ENCODE peak calls at places on chromosomes 6 and 20, in eight cellular contexts. W, S, P, C, T, Y, V and I are unnamed samples.

GRCh38 chr6:27188206-27188884 is 59.2 kb upstream of the PRSS16 start:
- DNase-seq in W (peak), T (peak), C (peak), P (peak), V (peak), S (peak), Y (peak), I (peak)

GRCh38 chr6:15400572-15401004 is 154.7 kb downstream of the JARID2 start:
- DNase-seq in P (peak), Y (peak), C (peak), T (peak), V (peak), W (peak), S (peak), I (peak)

GRCh38 chr20:55057779-55058415 is 582.5 kb downstream of the DOK5 start:
- DNase-seq in T (no peak), S (no peak), Y (no peak), C (no peak), V (no peak), W (no peak), P (peak), I (no peak)

GRCh38 chr6:158040051-158040803 is 58.6 kb downstream of the SYNJ2 start:
- DNase-seq in W (peak), C (peak), S (peak), T (no peak), V (peak), P (no peak), Y (peak), I (peak)

GRCh38 chr6:38346291-38347079 is 293.2 kb downstream of the BTBD9 start:
- DNase-seq in P (no peak), C (no peak), T (no peak), W (no peak), Y (no peak), S (no peak), V (no peak), I (no peak)

GRCh38 chr6:20319520-20320357 is 81.9 kb upstream of the E2F3 start:
- DNase-seq in S (no peak), W (no peak), Y (no peak), T (peak), C (peak), V (peak), P (peak), I (peak)

GRCh38 chr6:46251583-46252339 is 81.0 kb upstream of the ENPP5 start:
- DNase-seq in P (no peak), S (no peak), Y (no peak), T (no peak), W (no peak), C (no peak), V (no peak), I (no peak)

GRCh38 chr20:48676795-48677447 is 150.9 kb downstream of the PREX1 start:
- DNase-seq in T (no peak), C (no peak), P (no peak), S (no peak), V (no peak), W (no peak), Y (no peak), I (no peak)

GRCh38 chr6:40799296-40800020 is 212.3 kb upstream of the LRFN2 start:
- DNase-seq in C (no peak), W (no peak), V (no peak), T (no peak), Y (no peak), S (no peak), P (no peak), I (no peak)

GRCh38 chr6:4405609-4406212 is 270.3 kb upstream of the ECI2 start:
- DNase-seq in P (no peak), W (no peak), V (no peak), Y (no peak), S (no peak), T (no peak), C (no peak), I (no peak)

GRCh38 chr6:53201270-53201669 is 52.6 kb upstream of the GCM1 start:
- DNase-seq in P (no peak), S (no peak), W (no peak), V (no peak), Y (no peak), C (no peak), T (no peak), I (no peak)

GRCh38 chr6:39083111-39083702 is 31.8 kb downstream of the SAYSD1 start:
- DNase-seq in V (no peak), S (no peak), Y (no peak), P (no peak), W (no peak), C (no peak), T (no peak), I (no peak)

GRCh38 chr6:10398439-10399218 is 16.2 kb downstream of the TFAP2A start:
- DNase-seq in S (no peak), C (no peak), P (no peak), T (no peak), Y (no peak), W (no peak), V (no peak), I (no peak)

DNA sequence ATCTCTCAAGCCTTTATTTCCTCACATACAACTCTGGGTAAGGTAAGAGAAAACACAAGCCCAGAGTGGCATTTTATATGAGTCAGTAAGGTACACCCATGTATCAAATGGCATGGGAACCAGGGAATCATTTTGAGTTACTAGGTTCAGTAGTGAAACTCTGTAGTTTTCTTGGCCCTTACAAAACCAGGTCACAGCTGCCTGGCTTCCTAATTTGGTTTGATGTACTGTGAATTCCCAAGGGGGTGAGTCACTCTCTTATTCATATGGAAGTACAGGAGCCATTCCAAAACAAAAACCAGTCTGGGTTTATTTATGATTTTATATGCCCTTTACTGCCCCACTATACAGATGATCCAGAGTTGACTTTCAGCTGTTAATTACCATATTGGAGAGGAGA is 70.7 kb downstream of the PDE7B start:
- DNase-seq in Y (no peak), S (peak), T (no peak), V (peak), P (no peak), C (peak), W (no peak), I (no peak)
- TF ChIP-seq POLR2A in Y (no peak), S (no peak), T (no peak), V (no peak), P (no peak), C (no peak), W (no peak), I (no peak)

DNA sequence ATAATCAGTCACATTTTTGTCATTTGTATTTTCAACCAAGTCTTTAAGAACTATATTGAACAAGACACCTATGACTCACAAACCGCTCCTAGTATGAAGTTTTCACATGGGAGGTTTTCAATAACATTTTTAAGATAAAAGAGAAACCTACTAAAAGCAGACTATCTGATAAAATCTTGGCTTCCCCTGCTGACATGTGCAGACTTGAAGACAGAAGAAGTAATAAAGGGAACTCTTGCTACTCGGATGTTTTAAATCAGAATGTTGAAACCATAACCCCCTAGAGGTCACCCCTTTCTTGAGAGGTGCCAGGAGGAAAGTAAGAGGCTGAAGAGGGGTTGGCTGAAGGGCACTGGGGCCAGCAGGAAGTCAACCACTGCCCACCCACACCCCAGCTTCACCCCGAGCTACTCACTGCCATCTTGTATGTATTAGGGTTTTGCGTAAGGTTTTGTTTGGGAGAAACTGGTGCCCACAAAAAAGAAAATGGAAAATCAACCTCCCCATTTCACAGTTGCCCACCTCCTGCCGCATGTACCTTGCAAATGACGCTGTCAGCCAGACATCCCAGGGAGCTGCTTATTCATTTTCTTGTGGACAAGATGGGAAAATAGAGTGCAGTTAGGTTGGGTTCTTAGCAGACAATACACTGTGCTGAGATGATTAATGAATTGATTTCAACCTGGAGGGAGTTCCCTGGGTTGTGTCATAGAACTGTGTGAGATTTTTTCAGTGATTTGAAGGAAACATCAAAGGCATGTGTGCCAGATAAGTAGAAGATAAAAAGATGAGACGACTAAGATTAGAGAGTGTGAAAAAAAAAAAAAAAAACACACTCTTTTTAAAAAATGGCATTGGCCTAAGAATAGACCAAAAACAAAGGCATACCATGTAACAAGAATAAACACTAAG is 83.2 kb upstream of the TAB2 start:
- DNase-seq in V (no peak), T (no peak), P (no peak), S (no peak), Y (peak), C (peak), W (no peak), I (no peak)
- TF ChIP-seq CTCF in V (no peak), T (no peak), P (no peak), S (no peak), Y (no peak), C (no peak), W (no peak), I (no peak)

GRCh38 chr20:35171753-35172433 is at the start of gene PROCR:
- DNase-seq in S (peak), C (peak), Y (peak), T (peak), V (peak), P (peak), W (peak), I (peak)

GRCh38 chr20:35173576-35174192 is 1.8 kb downstream of the PROCR start:
- DNase-seq in P (no peak), V (no peak), S (peak), T (no peak), C (no peak), Y (no peak), W (no peak), I (no peak)

GRCh38 chr20:35176132-35176531 is 4.3 kb downstream of the PROCR start:
- DNase-seq in W (no peak), T (no peak), S (no peak), P (no peak), C (no peak), V (no peak), Y (no peak), I (no peak)

GRCh38 chr20:35172434-35172806 is 548 bp downstream of the PROCR start:
- DNase-seq in P (no peak), V (no peak), W (no peak), C (no peak), T (no peak), S (no peak), Y (no peak), I (no peak)

GRCh38 chr20:35174458-35175216 is 2.8 kb downstream of the PROCR start:
- DNase-seq in V (peak), S (no peak), T (peak), Y (no peak), P (peak), W (peak), C (no peak), I (peak)
- TF ChIP-seq POLR2A in V (no peak), S (no peak), T (peak), Y (no peak), P (no peak), W (no peak), C (no peak), I (no peak)

DNA sequence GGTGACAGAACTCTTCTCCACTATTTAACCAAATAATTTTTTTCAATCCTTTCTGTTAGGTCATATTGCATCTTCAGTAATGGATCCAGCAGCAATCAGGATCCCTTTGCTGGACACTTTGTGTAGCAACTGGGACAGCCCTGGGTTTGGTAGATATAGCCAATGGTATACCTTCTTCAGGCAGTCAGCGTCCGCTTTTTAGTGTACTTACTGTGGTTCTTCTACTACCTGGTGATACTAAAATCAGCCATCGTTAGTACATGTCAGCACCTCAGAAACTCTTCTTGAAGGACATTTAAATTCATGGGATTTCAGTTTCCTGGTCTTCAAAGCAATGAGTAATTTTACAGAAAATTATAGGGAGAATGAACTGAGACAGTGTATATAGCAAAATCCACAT is 93.5 kb downstream of the ADGRG6 start:
- DNase-seq in P (no peak), Y (no peak), V (no peak), C (no peak), T (no peak), S (no peak), W (no peak), I (no peak)
- TF ChIP-seq CTCF in P (no peak), Y (no peak), V (no peak), C (no peak), T (no peak), S (no peak), W (no peak), I (no peak)

GRCh38 chr6:26157150-26157837 is 70.1 kb downstream of the HFE start:
- DNase-seq in V (peak), S (no peak), W (peak), T (peak), Y (peak), C (peak), P (peak), I (peak)
- TF ChIP-seq POLR2A in V (no peak), S (no peak), W (peak), T (no peak), Y (peak), C (peak), P (no peak), I (peak)

GRCh38 chr20:52812231-52812847 is 159.8 kb upstream of the TSHZ2 start:
- DNase-seq in C (peak), S (no peak), T (no peak), V (peak), W (no peak), P (no peak), Y (no peak), I (no peak)
- TF ChIP-seq CTCF in C (peak), S (no peak), T (no peak), V (no peak), W (no peak), P (no peak), Y (no peak), I (no peak)

DNA sequence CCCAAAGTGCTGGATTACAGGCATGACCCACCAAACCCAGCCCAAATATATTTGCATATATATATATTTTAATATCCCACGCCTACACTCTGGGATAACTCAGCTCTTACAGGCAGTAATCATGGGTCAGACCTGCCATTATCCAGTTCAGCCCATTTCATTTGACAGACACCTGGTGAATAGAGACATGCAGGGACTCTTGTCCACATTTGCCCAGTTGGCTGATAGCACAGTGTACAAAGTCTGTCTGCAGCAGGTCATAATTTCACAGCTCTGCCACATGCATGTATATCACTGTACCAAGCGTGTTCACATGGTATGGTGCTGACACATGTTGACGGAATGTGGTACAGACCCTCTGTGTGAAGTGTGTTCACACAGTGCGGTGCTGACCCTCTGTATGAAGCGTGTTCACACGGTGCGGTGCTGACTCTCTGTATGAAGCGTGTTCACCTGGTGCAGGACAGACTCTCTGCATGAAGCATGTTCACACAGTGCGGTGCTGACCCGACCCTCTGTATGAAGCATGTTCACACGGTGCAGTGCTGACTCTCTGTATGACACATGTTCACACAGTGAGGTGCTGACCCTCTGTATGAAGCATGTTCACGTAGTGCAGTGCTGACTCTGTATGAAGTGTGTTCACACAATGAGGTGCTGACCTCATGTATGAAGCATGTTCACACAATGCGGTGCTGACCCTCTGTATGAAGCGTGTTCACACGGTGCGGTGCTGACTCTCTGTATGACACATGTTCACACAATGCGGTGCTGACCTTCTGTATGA is 10.3 kb upstream of the SERPINB1 start:
- DNase-seq in W (no peak), T (no peak), Y (no peak), S (no peak), P (no peak), C (no peak), V (no peak), I (no peak)
- TF ChIP-seq POLR2A in W (no peak), T (no peak), Y (no peak), S (no peak), P (no peak), C (no peak), V (no peak), I (no peak)

GRCh38 chr6:151027936-151028838 is 162.7 kb downstream of the MTHFD1L start:
- DNase-seq in C (no peak), V (peak), P (no peak), W (no peak), T (no peak), Y (no peak), S (no peak), I (no peak)
- TF ChIP-seq CTCF in C (no peak), V (no peak), P (no peak), W (no peak), T (no peak), Y (no peak), S (no peak), I (no peak)

DNA sequence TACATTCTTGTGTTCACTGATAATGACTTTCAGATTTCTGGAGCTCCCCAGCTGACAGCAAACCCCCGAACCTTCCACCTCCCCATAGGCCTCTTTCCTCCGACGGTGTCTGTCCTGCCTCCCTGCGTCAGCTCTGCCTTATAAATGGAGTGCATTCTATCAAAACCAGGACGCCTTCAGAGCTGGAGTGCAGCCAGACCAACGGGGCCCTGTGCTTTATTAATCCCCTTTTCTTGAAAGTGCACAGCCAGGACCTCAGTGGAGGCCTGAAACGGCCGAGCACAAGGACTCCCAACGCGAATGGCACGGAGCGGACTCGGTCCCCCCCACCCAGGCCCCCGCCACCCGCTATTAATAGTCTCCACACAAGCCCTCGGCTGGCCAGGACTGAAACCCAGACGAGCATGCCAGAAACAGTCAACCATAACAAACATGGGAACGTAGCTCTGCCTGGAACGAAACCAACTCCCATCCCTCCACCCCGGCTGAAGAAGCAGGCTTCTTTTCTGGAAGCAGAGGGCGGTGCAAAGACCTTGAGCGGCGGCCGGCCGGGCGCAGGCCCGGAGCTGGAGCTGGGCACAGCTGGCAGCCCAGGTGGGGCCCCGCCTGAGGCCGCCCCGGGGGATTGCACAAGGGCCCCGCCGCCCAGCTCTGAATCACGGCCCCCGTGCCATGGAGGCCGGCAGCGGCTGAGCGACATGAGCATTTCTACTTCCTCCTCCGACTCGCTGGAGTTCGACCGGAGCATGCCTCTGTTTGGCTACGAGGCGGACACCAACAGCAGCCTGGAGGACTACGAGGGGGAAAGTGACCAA is 42.3 kb upstream of the NAA20 start:
- DNase-seq in V (peak), Y (peak), C (peak), W (peak), T (peak), P (peak), S (peak), I (peak)
- TF ChIP-seq POLR2A in V (peak), Y (peak), C (no peak), W (no peak), T (no peak), P (no peak), S (peak), I (peak)